ENCODE peak calls at places on chromosomes 12 and 14, in eight cellular contexts. R is astrocyte; O is uterus; I is CD4-positive, alpha-beta T cell; Z is left lung; V is body of pancreas; M is tibial artery; B is epithelial cell of esophagus. S is an unnamed sample.

GRCh38 chr12:95766356-95767019 is 24.1 kb downstream of the NTN4 start:
- DNase-seq in R (peak; percentile 57), M (no peak), O (no peak), Z (no peak), V (no peak), I (no peak), B (peak; percentile 28), S (no peak)

GRCh38 chr12:13175499-13175898 is 21.0 kb upstream of the EMP1 start:
- DNase-seq in I (no peak), M (no peak), O (no peak), R (peak; percentile 70), V (no peak), Z (no peak), B (peak; percentile 95), S (no peak)

GRCh38 chr12:79366374-79366773 is 324.4 kb downstream of the PAWR start:
- DNase-seq in B (no peak), Z (no peak), I (no peak), V (no peak), M (no peak), R (no peak), O (no peak), S (no peak)

GRCh38 chr12:21649034-21649433 is 8.6 kb downstream of the LDHB start:
- DNase-seq in I (no peak), B (no peak), V (no peak), M (no peak), R (no peak), Z (no peak), O (no peak), S (no peak)

GRCh38 chr12:115174928-115175327 is 491.0 kb upstream of the TBX3 start:
- DNase-seq in B (no peak), V (no peak), I (no peak), M (no peak), R (no peak), Z (no peak), O (no peak), S (no peak)

GRCh38 chr12:39145175-39145999 is 240.0 kb upstream of the CPNE8 start:
- DNase-seq in I (no peak), Z (peak; percentile 78), B (peak; percentile 61), M (no peak), V (peak; percentile 58), O (peak; percentile 37), R (no peak), S (no peak)

GRCh38 chr12:125491585-125491984 is 426.4 kb downstream of the AACS start:
- DNase-seq in O (no peak), B (no peak), M (no peak), V (no peak), R (no peak), I (no peak), Z (no peak), S (no peak)

GRCh38 chr14:77615231-77616132 is 955 bp downstream of the SPTLC2 start:
- DNase-seq in V (peak; percentile 13), O (no peak), B (peak; percentile 60), M (no peak), R (peak; percentile 35), I (no peak), Z (no peak), S (no peak)

GRCh38 chr12:106107566-106107965 is 31.2 kb downstream of the NUAK1 start:
- DNase-seq in B (peak; percentile 72), O (no peak), V (no peak), I (no peak), Z (no peak), M (no peak), R (peak; percentile 79), S (no peak)

GRCh38 chr14:80003138-80003537 is 208.2 kb downstream of the DIO2 start:
- DNase-seq in M (no peak), Z (no peak), B (peak; percentile 15), I (no peak), V (no peak), O (no peak), R (peak; percentile 19), S (no peak)

GRCh38 chr12:27866382-27867101 is 86.5 kb upstream of the MANSC4 start:
- DNase-seq in B (peak; percentile 66), Z (no peak), M (no peak), I (no peak), V (no peak), R (peak; percentile 63), O (no peak), S (no peak)

GRCh38 chr12:94192506-94192905 is 44.1 kb downstream of the PLXNC1 start:
- DNase-seq in I (no peak), M (no peak), V (no peak), Z (no peak), B (peak; percentile 29), O (no peak), R (no peak), S (no peak)

GRCh38 chr12:120874547-120875245 is 29.5 kb downstream of the SPPL3 start:
- DNase-seq in Z (no peak), M (no peak), V (no peak), I (no peak), B (no peak), O (no peak), R (no peak), S (no peak)

GRCh38 chr14:99351166-99352007 is 79.4 kb upstream of the BCL11B start:
- DNase-seq in B (no peak), V (no peak), R (no peak), I (no peak), M (no peak), O (no peak), Z (no peak), S (no peak)
- TF ChIP-seq CTCF in B (no peak), V (no peak), R (no peak), I (no peak), M (no peak), O (no peak), Z (no peak), S (no peak)

GRCh38 chr12:105100207-105100985 is 7.1 kb upstream of the WASHC4 start:
- DNase-seq in R (peak; percentile 55), O (no peak), M (no peak), V (no peak), B (peak; percentile 68), Z (no peak), I (no peak), S (no peak)

GRCh38 chr12:105104762-105105161 is 2.8 kb upstream of the WASHC4 start:
- DNase-seq in M (no peak), B (no peak), Z (no peak), V (no peak), R (no peak), I (no peak), O (no peak), S (no peak)

GRCh38 chr12:105102673-105103072 is 4.9 kb upstream of the WASHC4 start:
- DNase-seq in I (no peak), V (no peak), O (no peak), Z (no peak), B (no peak), M (no peak), R (no peak), S (no peak)

GRCh38 chr12:105099355-105099754 is 8.2 kb upstream of the WASHC4 start:
- DNase-seq in V (no peak), O (no peak), I (no peak), R (no peak), Z (no peak), M (no peak), B (no peak), S (no peak)

DNA sequence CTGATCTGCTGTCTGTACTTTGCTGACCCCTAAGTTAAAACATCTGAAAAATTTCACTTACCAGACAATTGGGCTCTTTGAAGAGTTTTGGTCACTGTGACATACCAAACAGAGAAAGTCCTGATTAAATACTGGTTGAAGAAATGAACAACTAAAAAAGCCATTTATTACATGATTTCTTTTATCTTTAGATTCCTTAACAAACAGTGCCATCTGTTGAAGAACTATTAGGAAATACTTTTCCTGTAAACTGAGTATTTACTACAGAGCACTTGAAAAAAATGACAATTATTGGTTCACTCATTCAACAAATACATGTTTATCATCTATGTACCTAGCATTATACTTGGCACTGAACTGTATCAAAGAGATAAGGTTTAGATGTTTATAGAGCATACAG is 6.5 kb upstream of the WASHC4 start:
- DNase-seq in V (no peak), M (no peak), O (no peak), B (no peak), Z (no peak), I (no peak), R (no peak), S (no peak)
- TF ChIP-seq CTCF in V (no peak), M (no peak), O (no peak), B (no peak), Z (no peak), I (no peak), R (no peak), S (no peak)

DNA sequence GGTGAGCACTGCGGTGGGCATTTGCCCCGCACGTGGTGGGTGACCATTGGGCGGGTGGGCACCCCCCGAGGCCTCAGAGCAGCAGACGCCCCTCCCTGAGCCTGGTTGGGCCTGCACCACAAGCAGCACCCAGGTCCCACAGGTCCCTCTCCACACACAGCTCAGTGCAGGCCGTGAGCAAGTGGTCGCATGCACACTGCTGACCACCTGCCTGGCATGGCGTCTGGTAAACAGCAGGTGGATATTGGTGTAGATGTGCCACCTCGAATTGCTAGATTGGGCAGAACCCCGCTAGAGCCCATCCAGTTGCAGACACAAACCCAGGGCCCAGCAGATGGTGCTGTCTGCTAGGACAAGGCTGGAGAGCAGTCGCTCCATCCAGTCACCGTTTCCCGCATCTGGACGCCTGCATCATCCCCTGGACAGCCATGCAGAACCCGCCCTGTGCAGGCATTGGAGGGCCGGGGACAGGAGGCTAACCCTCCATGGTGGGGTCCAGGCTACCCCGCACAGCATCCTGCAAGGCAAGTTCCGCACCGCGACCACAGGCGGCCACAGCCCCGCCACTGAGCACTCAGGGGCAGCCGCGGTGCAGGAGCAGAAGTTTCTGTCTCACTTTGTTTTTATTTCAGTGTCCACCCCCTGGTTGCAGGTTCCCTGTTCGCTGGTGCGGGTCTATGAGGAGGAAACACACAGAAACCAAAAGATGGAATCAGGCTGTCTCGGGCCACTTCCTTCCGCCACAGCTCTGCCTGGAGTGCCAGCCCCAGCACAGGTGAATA is 45.6 kb upstream of the RIMBP2 start:
- DNase-seq in I (peak; percentile 55), M (no peak), V (peak; percentile 37), O (peak; percentile 32), B (peak; percentile 74), R (peak; percentile 14), Z (no peak), S (no peak)
- TF ChIP-seq CTCF in I (peak; percentile 58), M (no peak), V (no peak), O (no peak), B (peak; percentile 79), R (peak; percentile 44), Z (peak; percentile 23), S (peak; percentile 80)

DNA sequence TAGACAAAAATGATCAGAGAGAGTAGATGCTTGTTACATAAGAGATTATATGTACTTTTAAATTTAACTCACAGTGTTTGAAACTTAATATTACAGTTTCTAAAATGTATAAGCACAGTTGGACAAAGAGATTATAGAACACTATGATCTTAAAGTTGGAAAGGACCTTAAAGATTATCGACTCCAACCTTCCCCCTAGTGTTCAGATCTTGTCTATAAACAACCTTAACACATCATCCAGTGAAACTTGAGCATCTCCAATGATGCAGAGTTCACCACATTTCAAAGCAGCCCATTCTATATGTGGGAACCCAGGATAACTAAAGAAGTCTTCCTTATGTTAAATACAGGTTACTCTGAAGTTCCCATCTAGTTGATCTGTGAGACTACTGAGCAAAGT is 480.8 kb downstream of the RMST start:
- DNase-seq in V (no peak), I (no peak), Z (no peak), O (no peak), B (no peak), M (no peak), R (no peak), S (no peak)
- TF ChIP-seq CTCF in V (no peak), I (no peak), Z (no peak), O (no peak), B (no peak), M (no peak), R (no peak), S (peak; percentile 47)

GRCh38 chr12:102197789-102198188 is at the start of gene PMCH:
- DNase-seq in Z (no peak), I (no peak), M (no peak), B (peak; percentile 64), O (no peak), R (peak; percentile 66), V (no peak), S (no peak)
- TF ChIP-seq CTCF in Z (no peak), I (no peak), M (no peak), B (no peak), O (no peak), R (no peak), V (no peak), S (no peak)